ENCODE peak calls at places on chromosomes 7 and 10, in eight cellular contexts. One of them, this sample, is unnamed.

GRCh38 chr10:111707066-111707465 is 476.5 kb downstream of the GPAM start:
- DNase-seq in cardiac muscle cell: no peak
- DNase-seq in right atrium auricular region: no peak
- DNase-seq in NCI-H1105 treated with DMSO at 0.1 percent for 48 hours: no peak
- DNase-seq in chondrocyte: no peak
- DNase-seq in adipocyte: no peak
- DNase-seq in MG63: peak; percentile 55
- DNase-seq in GM12878: no peak
- DNase-seq in this sample: no peak

GRCh38 chr7:148883233-148884048 is 650 bp downstream of the EZH2 start:
- DNase-seq in cardiac muscle cell: peak; percentile 66
- DNase-seq in right atrium auricular region: peak; percentile 64
- DNase-seq in NCI-H1105 treated with DMSO at 0.1 percent for 48 hours: peak; percentile 21
- DNase-seq in chondrocyte: peak; percentile 88
- DNase-seq in adipocyte: peak; percentile 68
- DNase-seq in MG63: peak; percentile 18
- DNase-seq in GM12878: no peak
- DNase-seq in this sample: peak; percentile 85

GRCh38 chr7:70694909-70695803 is 436.8 kb upstream of the GALNT17 start:
- DNase-seq in cardiac muscle cell: peak; percentile 46
- DNase-seq in right atrium auricular region: no peak
- DNase-seq in NCI-H1105 treated with DMSO at 0.1 percent for 48 hours: peak; percentile 28
- DNase-seq in chondrocyte: no peak
- DNase-seq in adipocyte: peak; percentile 57
- DNase-seq in MG63: peak; percentile 28
- DNase-seq in GM12878: no peak
- DNase-seq in this sample: peak; percentile 85

GRCh38 chr10:69382382-69383117 is 34.2 kb downstream of the TACR2 start:
- DNase-seq in cardiac muscle cell: no peak
- DNase-seq in right atrium auricular region: no peak
- DNase-seq in NCI-H1105 treated with DMSO at 0.1 percent for 48 hours: no peak
- DNase-seq in chondrocyte: peak; percentile 87
- DNase-seq in adipocyte: no peak
- DNase-seq in MG63: peak; percentile 28
- DNase-seq in GM12878: no peak
- DNase-seq in this sample: no peak

GRCh38 chr10:75431180-75432111 is at the start of gene LRMDA:
- DNase-seq in cardiac muscle cell: peak; percentile 64
- DNase-seq in right atrium auricular region: no peak
- DNase-seq in NCI-H1105 treated with DMSO at 0.1 percent for 48 hours: no peak
- DNase-seq in chondrocyte: no peak
- DNase-seq in adipocyte: peak; percentile 27
- DNase-seq in MG63: peak; percentile 45
- DNase-seq in GM12878: no peak
- DNase-seq in this sample: no peak

GRCh38 chr10:43921881-43922280 is 273.2 kb upstream of the ZNF32 start:
- DNase-seq in cardiac muscle cell: no peak
- DNase-seq in right atrium auricular region: peak; percentile 26
- DNase-seq in NCI-H1105 treated with DMSO at 0.1 percent for 48 hours: no peak
- DNase-seq in chondrocyte: no peak
- DNase-seq in adipocyte: no peak
- DNase-seq in MG63: no peak
- DNase-seq in GM12878: no peak
- DNase-seq in this sample: peak; percentile 64

GRCh38 chr10:30583778-30584415 is 45.7 kb downstream of the LYZL2 start:
- DNase-seq in cardiac muscle cell: no peak
- DNase-seq in right atrium auricular region: peak; percentile 84
- DNase-seq in NCI-H1105 treated with DMSO at 0.1 percent for 48 hours: peak; percentile 1
- DNase-seq in chondrocyte: no peak
- DNase-seq in adipocyte: peak; percentile 85
- DNase-seq in MG63: peak; percentile 74
- DNase-seq in GM12878: peak; percentile 61
- DNase-seq in this sample: no peak

GRCh38 chr10:81013771-81014170 is 476.1 kb downstream of the SH2D4B start:
- DNase-seq in cardiac muscle cell: no peak
- DNase-seq in right atrium auricular region: no peak
- DNase-seq in NCI-H1105 treated with DMSO at 0.1 percent for 48 hours: no peak
- DNase-seq in chondrocyte: no peak
- DNase-seq in adipocyte: no peak
- DNase-seq in MG63: no peak
- DNase-seq in GM12878: no peak
- DNase-seq in this sample: no peak

GRCh38 chr10:72888151-72888638 is 5.3 kb upstream of the OIT3 start:
- DNase-seq in cardiac muscle cell: no peak
- DNase-seq in right atrium auricular region: no peak
- DNase-seq in NCI-H1105 treated with DMSO at 0.1 percent for 48 hours: no peak
- DNase-seq in chondrocyte: no peak
- DNase-seq in adipocyte: no peak
- DNase-seq in MG63: no peak
- DNase-seq in GM12878: no peak
- DNase-seq in this sample: no peak

GRCh38 chr10:5466451-5466996 is 32.8 kb downstream of the CALML5 start:
- DNase-seq in cardiac muscle cell: peak; percentile 26
- DNase-seq in right atrium auricular region: no peak
- DNase-seq in NCI-H1105 treated with DMSO at 0.1 percent for 48 hours: peak; percentile 67
- DNase-seq in chondrocyte: no peak
- DNase-seq in adipocyte: peak; percentile 87
- DNase-seq in MG63: no peak
- DNase-seq in GM12878: no peak
- DNase-seq in this sample: no peak

GRCh38 chr10:49572594-49573114 is 33.7 kb upstream of the ERCC6 start:
- DNase-seq in cardiac muscle cell: no peak
- DNase-seq in right atrium auricular region: no peak
- DNase-seq in NCI-H1105 treated with DMSO at 0.1 percent for 48 hours: no peak
- DNase-seq in chondrocyte: no peak
- DNase-seq in adipocyte: no peak
- DNase-seq in MG63: no peak
- DNase-seq in GM12878: no peak
- DNase-seq in this sample: no peak

GRCh38 chr7:91348686-91349085 is 84.5 kb downstream of the FZD1 start:
- DNase-seq in cardiac muscle cell: peak; percentile 9
- DNase-seq in right atrium auricular region: no peak
- DNase-seq in NCI-H1105 treated with DMSO at 0.1 percent for 48 hours: no peak
- DNase-seq in chondrocyte: no peak
- DNase-seq in adipocyte: peak; percentile 19
- DNase-seq in MG63: no peak
- DNase-seq in GM12878: no peak
- DNase-seq in this sample: no peak

GRCh38 chr7:141526115-141526514 is 25.1 kb upstream of the AGK start:
- DNase-seq in cardiac muscle cell: no peak
- DNase-seq in right atrium auricular region: no peak
- DNase-seq in NCI-H1105 treated with DMSO at 0.1 percent for 48 hours: no peak
- DNase-seq in chondrocyte: no peak
- DNase-seq in adipocyte: no peak
- DNase-seq in MG63: no peak
- DNase-seq in GM12878: no peak
- DNase-seq in this sample: no peak

This sample was measured in osteocyte.